ENCODE peak calls at places on chromosomes 12 and 14, in eight cellular contexts. L, P, C, Z, E, O, N and H are unnamed samples.

GRCh38 chr12:105485321-105485910 is 154.9 kb downstream of the C12orf75 start:
- DNase-seq in L (peak; percentile 9), P (peak; percentile 90), C (no peak), Z (no peak), E (no peak), O (peak; percentile 37), N (no peak), H (no peak)

GRCh38 chr12:56593909-56594621 is 36.1 kb downstream of the BAZ2A start:
- DNase-seq in L (peak; percentile 59), P (peak; percentile 82), C (peak; percentile 85), Z (no peak), E (peak; percentile 61), O (peak; percentile 73), N (peak; percentile 63), H (no peak)

GRCh38 chr14:23093993-23094665 is 807 bp downstream of the ACIN1 start:
- DNase-seq in L (no peak), P (no peak), C (peak; percentile 75), Z (no peak), E (no peak), O (no peak), N (no peak), H (no peak)

GRCh38 chr14:97137705-97138104 is 340.5 kb downstream of the VRK1 start:
- DNase-seq in L (no peak), P (no peak), C (no peak), Z (no peak), E (no peak), O (no peak), N (no peak), H (no peak)

GRCh38 chr12:54040148-54040494 is 7.3 kb downstream of the HOXC5 start:
- DNase-seq in L (no peak), P (no peak), C (no peak), Z (no peak), E (no peak), O (no peak), N (peak; percentile 97), H (no peak)

GRCh38 chr12:50923361-50924130 is 28.8 kb upstream of the HIGD1C start:
- DNase-seq in L (no peak), P (no peak), C (no peak), Z (no peak), E (peak; percentile 46), O (no peak), N (no peak), H (no peak)

GRCh38 chr12:103442187-103442564 is 53.6 kb downstream of the C12orf42 start:
- DNase-seq in L (no peak), P (no peak), C (no peak), Z (no peak), E (no peak), O (no peak), N (no peak), H (no peak)

GRCh38 chr12:49588761-49589516 is 16.5 kb downstream of the FAM186B start:
- DNase-seq in L (no peak), P (no peak), C (no peak), Z (no peak), E (peak; percentile 23), O (no peak), N (no peak), H (no peak)

GRCh38 chr12:15856097-15856982 is 25.8 kb upstream of the STRAP start:
- DNase-seq in L (peak; percentile 34), P (peak; percentile 80), C (peak; percentile 26), Z (peak; percentile 40), E (peak; percentile 70), O (no peak), N (peak; percentile 7), H (peak; percentile 31)

GRCh38 chr12:74111688-74112360 is 425.8 kb upstream of the ATXN7L3B start:
- DNase-seq in L (no peak), P (peak; percentile 28), C (no peak), Z (no peak), E (peak; percentile 22), O (no peak), N (no peak), H (no peak)

GRCh38 chr14:105375635-105376057 is 22.7 kb upstream of the TEX22 start:
- DNase-seq in L (no peak), P (peak; percentile 32), C (no peak), Z (no peak), E (no peak), O (no peak), N (no peak), H (no peak)

GRCh38 chr14:75401356-75401755 is 26.5 kb upstream of the JDP2 start:
- DNase-seq in L (no peak), P (peak; percentile 75), C (no peak), Z (no peak), E (no peak), O (no peak), N (no peak), H (no peak)

GRCh38 chr12:60266381-60266852 is 670.6 kb downstream of the SLC16A7 start:
- DNase-seq in L (no peak), P (peak; percentile 91), C (peak; percentile 13), Z (no peak), E (no peak), O (peak; percentile 29), N (no peak), H (no peak)

GRCh38 chr14:68794130-68794855 is 1.4 kb upstream of the ZFP36L1 start:
- DNase-seq in L (peak; percentile 90), P (peak; percentile 97), C (peak; percentile 96), Z (no peak), E (peak; percentile 60), O (no peak), N (no peak), H (no peak)

GRCh38 chr12:28026701-28027100 is 54.2 kb upstream of the PTHLH start:
- DNase-seq in L (no peak), P (no peak), C (peak; percentile 75), Z (no peak), E (no peak), O (no peak), N (no peak), H (no peak)

GRCh38 chr12:85280138-85280983 is at the start of gene ALX1:
- DNase-seq in L (peak; percentile 24), P (peak; percentile 40), C (peak; percentile 17), Z (no peak), E (no peak), O (no peak), N (no peak), H (no peak)

GRCh38 chr14:60722163-60722835 is 1.9 kb downstream of the SIX4 start:
- DNase-seq in L (peak; percentile 19), P (peak; percentile 90), C (peak; percentile 95), Z (no peak), E (no peak), O (peak; percentile 17), N (peak; percentile 18), H (no peak)

GRCh38 chr12:104699489-104700194 is 242.9 kb downstream of the CHST11 start:
- DNase-seq in L (no peak), P (no peak), C (no peak), Z (peak; percentile 58), E (no peak), O (no peak), N (no peak), H (peak; percentile 43)

GRCh38 chr12:95553202-95553943 is 2.1 kb upstream of the USP44 start:
- DNase-seq in L (no peak), P (no peak), C (no peak), Z (no peak), E (no peak), O (no peak), N (no peak), H (no peak)

GRCh38 chr14:102629011-102629444 is 36.6 kb downstream of the RCOR1 start:
- DNase-seq in L (no peak), P (no peak), C (no peak), Z (no peak), E (no peak), O (no peak), N (peak; percentile 21), H (no peak)

GRCh38 chr14:35556548-35556947 is 22.6 kb downstream of the INSM2 start:
- DNase-seq in L (no peak), P (no peak), C (no peak), Z (no peak), E (no peak), O (no peak), N (no peak), H (no peak)

GRCh38 chr12:128662106-128662505 is 161.7 kb downstream of the SLC15A4 start:
- DNase-seq in L (no peak), P (no peak), C (no peak), Z (no peak), E (no peak), O (no peak), N (no peak), H (no peak)

GRCh38 chr14:28678887-28679286 is 87.7 kb upstream of the FOXG1 start:
- DNase-seq in L (no peak), P (no peak), C (no peak), Z (no peak), E (no peak), O (no peak), N (no peak), H (no peak)

GRCh38 chr12:118302053-118302452 is 70.7 kb downstream of the TAOK3 start:
- DNase-seq in L (peak; percentile 83), P (peak; percentile 63), C (peak; percentile 8), Z (no peak), E (no peak), O (peak; percentile 8), N (no peak), H (no peak)

GRCh38 chr14:101215936-101216335 is 312.4 kb upstream of the RTL1 start:
- DNase-seq in L (no peak), P (no peak), C (no peak), Z (no peak), E (no peak), O (no peak), N (no peak), H (no peak)

GRCh38 chr12:112107728-112108447 is 695 bp downstream of the NAA25 start:
- DNase-seq in L (peak; percentile 31), P (no peak), C (no peak), Z (no peak), E (peak; percentile 39), O (no peak), N (peak; percentile 44), H (no peak)

GRCh38 chr14:94876306-94876705 is 106.4 kb upstream of the GSC start:
- DNase-seq in L (no peak), P (no peak), C (no peak), Z (no peak), E (no peak), O (no peak), N (no peak), H (no peak)

GRCh38 chr14:73263606-73264005 is 26.3 kb downstream of the PAPLN start:
- DNase-seq in L (no peak), P (no peak), C (no peak), Z (no peak), E (peak; percentile 9), O (no peak), N (no peak), H (no peak)

GRCh38 chr12:68495666-68496065 is 115.0 kb upstream of the RAP1B start:
- DNase-seq in L (no peak), P (peak; percentile 88), C (no peak), Z (no peak), E (no peak), O (no peak), N (no peak), H (no peak)

GRCh38 chr12:39752482-39753147 is 133.0 kb upstream of the ABCD2 start:
- DNase-seq in L (no peak), P (no peak), C (no peak), Z (no peak), E (no peak), O (no peak), N (no peak), H (no peak)